ENCODE peak calls at places on chromosomes 11 and 22, in eight cellular contexts. K, C, O, G, F, Q, M and J are unnamed samples.

GRCh38 chr11:46659908-46660307 is 40.5 kb downstream of the ARHGAP1 start:
- DNase-seq in G (peak; percentile 49), M (peak; percentile 51), C (no peak), Q (no peak), K (no peak), O (peak; percentile 91), F (no peak), J (no peak)

GRCh38 chr11:120334894-120335462 is 1.2 kb upstream of the ARHGEF12 start:
- DNase-seq in F (peak; percentile 83), K (peak; percentile 76), O (peak; percentile 90), Q (peak; percentile 72), M (peak; percentile 84), G (peak; percentile 81), C (peak; percentile 56), J (peak; percentile 52)

GRCh38 chr22:31211504-31211861 is 615 bp upstream of the LIMK2 start:
- DNase-seq in Q (no peak), F (no peak), G (no peak), O (no peak), K (no peak), M (no peak), C (peak; percentile 31), J (no peak)

GRCh38 chr22:49349181-49349835 is 478.4 kb downstream of the BRD1 start:
- DNase-seq in C (no peak), F (no peak), K (no peak), G (no peak), M (no peak), O (no peak), Q (no peak), J (no peak)

GRCh38 chr11:92180226-92180625 is 44.4 kb upstream of the FAT3 start:
- DNase-seq in M (no peak), O (peak; percentile 1), Q (no peak), C (no peak), F (no peak), K (no peak), G (no peak), J (no peak)

GRCh38 chr22:33302049-33302545 is 243.9 kb upstream of the SYN3 start:
- DNase-seq in G (peak; percentile 39), M (peak; percentile 74), F (peak; percentile 91), Q (peak; percentile 77), C (peak; percentile 80), K (peak; percentile 70), O (peak; percentile 72), J (peak; percentile 43)

GRCh38 chr11:70090989-70091388 is 12.9 kb downstream of the ANO1 start:
- DNase-seq in C (no peak), F (no peak), M (no peak), Q (peak; percentile 41), G (no peak), O (no peak), K (no peak), J (no peak)

GRCh38 chr22:30047364-30047738 is 32.9 kb upstream of the HORMAD2 start:
- DNase-seq in Q (no peak), G (no peak), O (peak; percentile 17), M (no peak), C (no peak), F (no peak), K (no peak), J (no peak)

GRCh38 chr11:115290479-115291390 is 213.5 kb downstream of the CADM1 start:
- DNase-seq in O (no peak), Q (no peak), F (no peak), C (no peak), G (no peak), K (no peak), M (no peak), J (no peak)

GRCh38 chr11:114307524-114308203 is 11.5 kb downstream of the NNMT start:
- DNase-seq in Q (peak; percentile 50), K (no peak), F (peak; percentile 51), O (peak; percentile 98), C (peak; percentile 37), G (no peak), M (peak; percentile 71), J (no peak)

GRCh38 chr11:117189191-117189940 is 9.8 kb upstream of the TAGLN start:
- DNase-seq in O (no peak), F (peak; percentile 46), G (no peak), Q (no peak), M (no peak), C (peak; percentile 16), K (no peak), J (no peak)

GRCh38 chr22:44547371-44547770 is 49.3 kb upstream of the RTL6 start:
- DNase-seq in F (no peak), Q (no peak), C (no peak), K (no peak), M (no peak), O (no peak), G (no peak), J (no peak)

GRCh38 chr22:21013742-21014201 is 1.2 kb upstream of the P2RX6 start:
- DNase-seq in K (no peak), C (no peak), M (no peak), O (no peak), Q (no peak), F (no peak), G (no peak), J (no peak)

GRCh38 chr11:114075891-114076441 is 16.5 kb downstream of the ZBTB16 start:
- DNase-seq in G (no peak), C (peak; percentile 65), Q (peak; percentile 46), F (peak; percentile 78), O (peak; percentile 83), K (peak; percentile 30), M (peak; percentile 44), J (no peak)

GRCh38 chr11:46564459-46564858 is 29.4 kb downstream of the AMBRA1 start:
- DNase-seq in Q (no peak), G (no peak), K (no peak), C (no peak), O (peak; percentile 46), F (no peak), M (no peak), J (peak; percentile 71)

GRCh38 chr22:49753961-49754673 is 73.6 kb downstream of the BRD1 start:
- DNase-seq in Q (no peak), G (no peak), M (no peak), F (no peak), O (no peak), C (no peak), K (no peak), J (no peak)

GRCh38 chr11:10926801-10927200 is 68.9 kb upstream of the ZBED5 start:
- DNase-seq in Q (no peak), G (no peak), M (peak; percentile 6), O (no peak), C (no peak), F (no peak), K (peak; percentile 36), J (no peak)

DNA sequence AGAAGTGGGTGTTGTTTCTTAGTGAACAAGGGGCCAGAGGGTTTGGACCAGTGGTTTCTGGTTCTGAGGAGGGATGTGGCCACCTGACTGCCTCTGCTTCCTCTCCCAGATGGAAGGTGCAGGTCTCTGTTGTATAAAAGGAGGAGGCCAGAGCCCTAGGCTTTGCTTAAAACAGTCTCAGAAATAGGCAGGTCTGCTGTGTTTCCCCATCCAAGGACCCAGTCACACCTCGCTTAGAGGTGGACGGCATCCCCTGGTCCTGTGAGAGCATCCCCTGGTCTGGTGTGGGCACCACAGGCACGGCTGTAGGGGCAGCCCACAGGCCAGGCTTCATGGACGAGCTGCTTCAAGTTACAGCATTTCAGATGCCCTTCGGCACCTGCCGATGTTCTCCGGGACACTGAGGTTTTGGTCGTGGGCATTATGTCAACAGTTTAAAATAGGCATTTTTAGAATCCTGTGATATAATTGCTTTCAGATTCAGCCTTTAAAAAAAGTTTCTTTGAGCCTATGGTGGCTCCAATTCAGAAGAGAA is 45.7 kb upstream of the SHANK2 start:
- DNase-seq in C (no peak), G (no peak), K (no peak), Q (no peak), F (no peak), O (no peak), M (no peak), J (no peak)
- H3K27ac ChIP-seq in C (no peak overlapping the region), G (no peak overlapping the region), K (peak overlapping the region; percentile 91), Q (no peak overlapping the region), F (no peak overlapping the region), O (no peak overlapping the region), M (no peak overlapping the region), J (peak overlapping the region; percentile 66)

DNA sequence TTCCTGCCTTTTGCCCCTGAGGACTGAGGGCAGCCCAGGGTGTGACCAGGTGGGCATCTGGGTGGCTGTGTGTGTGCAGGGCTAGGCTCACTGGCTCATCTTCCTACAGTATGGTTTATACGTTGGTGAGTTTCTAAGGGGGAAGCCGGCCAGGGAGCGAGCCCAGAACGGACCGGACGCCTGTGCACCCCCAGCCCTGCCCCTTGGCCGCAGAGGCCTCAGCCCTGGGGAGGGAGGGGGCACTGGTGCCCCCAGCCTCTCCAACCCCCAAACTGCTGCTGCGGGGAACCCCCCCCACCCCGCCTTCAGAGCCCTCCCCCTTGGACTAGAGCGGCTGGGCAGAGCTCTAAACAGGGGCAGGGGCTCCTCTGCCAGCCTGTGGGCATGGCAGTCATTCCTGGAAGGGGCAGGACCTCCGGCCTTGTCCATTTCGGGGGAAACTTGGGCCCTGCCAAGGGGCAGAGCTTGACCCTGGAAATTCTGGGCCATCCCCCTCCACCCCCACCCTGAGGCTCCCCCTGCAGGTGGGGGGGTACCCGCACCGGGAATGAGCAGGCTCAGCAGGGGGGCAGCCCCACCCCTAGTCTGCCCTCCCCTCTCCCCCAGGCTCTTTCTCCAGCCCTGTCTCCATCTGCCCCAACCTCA is 5.4 kb downstream of the YIF1A start:
- DNase-seq in G (no peak), Q (no peak), O (no peak), M (no peak), F (no peak), K (no peak), C (no peak), J (no peak)
- TF ChIP-seq CTCF in G (no peak), Q (no peak), O (no peak), M (peak; percentile 36), F (no peak), K (no peak), C (no peak), J (peak; percentile 18)

GRCh38 chr22:48250286-48250895 is 1487.9 kb downstream of the TBC1D22A start:
- DNase-seq in O (no peak), F (no peak), K (no peak), C (no peak), Q (no peak), M (no peak), G (no peak), J (no peak)
- H3K27ac ChIP-seq in O (no peak overlapping the region), F (no peak overlapping the region), K (peak overlapping the region; percentile 33), C (no peak overlapping the region), Q (no peak overlapping the region), M (no peak overlapping the region), G (no peak overlapping the region), J (no peak overlapping the region)

DNA sequence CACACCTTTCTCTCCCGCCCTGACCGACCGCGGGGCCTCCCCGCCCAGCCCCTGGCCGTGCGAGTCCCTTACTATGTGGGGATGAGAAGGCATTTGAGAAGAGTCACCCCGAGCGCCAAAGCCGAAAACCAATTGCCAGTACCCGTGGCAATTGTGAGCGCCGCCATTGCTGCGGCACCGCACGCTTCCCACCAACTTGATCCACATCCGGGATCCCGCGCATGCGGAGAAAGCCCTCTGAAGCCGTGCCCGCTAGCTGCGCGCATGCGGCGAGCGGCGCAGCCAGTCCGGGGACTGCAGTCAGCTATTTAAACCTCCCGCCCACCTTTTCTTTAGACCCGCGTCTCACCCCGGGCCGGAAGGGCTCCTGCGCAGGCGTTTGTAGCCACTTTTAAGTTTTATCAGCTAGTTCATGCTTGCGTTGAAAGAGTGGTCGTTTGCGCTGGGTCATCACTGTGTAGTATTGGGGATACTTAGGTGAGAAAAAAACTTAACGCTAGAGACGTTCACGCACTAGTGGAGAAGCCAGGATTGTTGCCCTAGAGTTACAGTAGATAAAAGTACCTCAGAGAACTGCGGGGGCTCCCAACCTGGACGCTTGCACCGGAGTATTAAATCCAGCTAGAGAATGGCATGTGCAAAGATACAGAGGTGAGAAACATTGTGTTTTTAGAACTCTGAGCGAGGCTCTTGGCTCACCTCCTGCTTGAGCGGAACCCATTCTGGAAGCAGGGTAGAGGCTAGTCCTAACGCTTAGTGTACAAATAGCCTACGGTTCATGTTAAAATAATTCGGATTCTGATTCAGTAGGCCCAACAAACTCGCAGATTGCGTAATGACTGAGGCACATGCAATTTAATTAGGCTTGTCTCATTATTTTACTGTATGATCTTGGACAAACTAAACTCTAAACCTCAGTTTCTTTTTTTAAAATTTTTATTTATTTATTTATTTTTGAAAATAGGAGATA is at the start of gene ALG8:
- DNase-seq in K (peak; percentile 95), C (peak; percentile 97), M (peak; percentile 97), F (peak; percentile 97), G (peak; percentile 91), Q (peak; percentile 96), O (peak; percentile 97), J (peak; percentile 98)
- TF ChIP-seq CTCF in K (no peak), C (no peak), M (no peak), F (no peak), G (no peak), Q (no peak), O (no peak), J (no peak)